ENCODE peak calls at places on chromosome 15, in seven cellular contexts. Q is uterus, C is A549, B is right lobe of liver, P is vagina, G is heart left ventricle, H is IMR-90. K is an unnamed sample.

GRCh38 chr15:27250223-27250622 is 279.2 kb downstream of the GABRG3 start:
- DNase-seq in Q (no peak), C (no peak), B (no peak), P (no peak), G (no peak), H (no peak), K (no peak)

GRCh38 chr15:70584838-70585706 is 178.3 kb downstream of the UACA start:
- DNase-seq in Q (no peak), C (peak; percentile 77), B (peak; percentile 37), P (peak; percentile 80), G (no peak), H (peak; percentile 24), K (peak; percentile 29)

GRCh38 chr15:85865070-85865684 is 70.5 kb upstream of the KLHL25 start:
- DNase-seq in Q (peak; percentile 46), C (peak; percentile 80), B (no peak), P (no peak), G (no peak), H (peak; percentile 48), K (no peak)

GRCh38 chr15:76954744-76955143 is 23.2 kb downstream of the RCN2 start:
- DNase-seq in Q (no peak), C (no peak), B (no peak), P (no peak), G (no peak), H (peak; percentile 13), K (no peak)

GRCh38 chr15:60414016-60414682 is 16.4 kb upstream of the ANXA2 start:
- DNase-seq in Q (no peak), C (no peak), B (no peak), P (no peak), G (no peak), H (peak; percentile 78), K (no peak)

GRCh38 chr15:68583321-68583720 is 4.5 kb downstream of the CORO2B start:
- DNase-seq in Q (no peak), C (no peak), B (no peak), P (no peak), G (no peak), H (no peak), K (no peak)

GRCh38 chr15:73029003-73029527 is 23.2 kb upstream of the NEO1 start:
- DNase-seq in Q (no peak), C (no peak), B (no peak), P (peak; percentile 20), G (no peak), H (no peak), K (no peak)

GRCh38 chr15:89972085-89972484 is 29.0 kb upstream of the ZNF710 start:
- DNase-seq in Q (no peak), C (no peak), B (no peak), P (no peak), G (no peak), H (no peak), K (no peak)

GRCh38 chr15:94414921-94415320 is 183.6 kb downstream of the MCTP2 start:
- DNase-seq in Q (no peak), C (no peak), B (no peak), P (no peak), G (no peak), H (no peak), K (no peak)

GRCh38 chr15:74584779-74585178 is 30.9 kb upstream of the CLK3 start:
- DNase-seq in Q (no peak), C (no peak), B (no peak), P (no peak), G (no peak), H (no peak), K (peak; percentile 40)

GRCh38 chr15:41698779-41699178 is 38.6 kb downstream of the MGA start:
- DNase-seq in Q (no peak), C (no peak), B (no peak), P (no peak), G (no peak), H (peak; percentile 70), K (no peak)

GRCh38 chr15:45088801-45089711 is 24.9 kb downstream of the DUOX2 start:
- DNase-seq in Q (no peak), C (no peak), B (no peak), P (no peak), G (no peak), H (no peak), K (no peak)

GRCh38 chr15:66362776-66363175 is 6.3 kb upstream of the TIPIN start:
- DNase-seq in Q (no peak), C (no peak), B (no peak), P (no peak), G (no peak), H (no peak), K (no peak)

GRCh38 chr15:69125236-69125635 is 35.2 kb upstream of the GLCE start:
- DNase-seq in Q (no peak), C (no peak), B (no peak), P (no peak), G (no peak), H (no peak), K (no peak)

GRCh38 chr15:85494035-85494793 is 113.8 kb downstream of the AKAP13 start:
- DNase-seq in Q (no peak), C (peak; percentile 92), B (no peak), P (no peak), G (no peak), H (peak; percentile 95), K (no peak)

GRCh38 chr15:62528505-62528904 is 363.4 kb upstream of the C2CD4B start:
- DNase-seq in Q (no peak), C (no peak), B (no peak), P (no peak), G (no peak), H (no peak), K (no peak)

GRCh38 chr15:78739996-78740903 is 71.0 kb downstream of the ADAMTS7 start:
- DNase-seq in Q (no peak), C (no peak), B (peak; percentile 80), P (peak; percentile 65), G (no peak), H (peak; percentile 23), K (peak; percentile 67)

GRCh38 chr15:36557364-36557763 is 22.1 kb upstream of the CDIN1 start:
- DNase-seq in Q (no peak), C (no peak), B (no peak), P (no peak), G (no peak), H (no peak), K (no peak)

GRCh38 chr15:67164811-67165652 is 89.4 kb downstream of the AAGAB start:
- DNase-seq in Q (peak; percentile 17), C (no peak), B (no peak), P (no peak), G (peak; percentile 66), H (peak; percentile 70), K (no peak)

GRCh38 chr15:84601555-84601838 is 688 bp downstream of the ZSCAN2 start:
- DNase-seq in Q (no peak), C (no peak), B (no peak), P (no peak), G (no peak), H (no peak), K (no peak)

GRCh38 chr15:73950479-73951043 is 24.3 kb downstream of the LOXL1 start:
- DNase-seq in Q (no peak), C (no peak), B (no peak), P (no peak), G (no peak), H (no peak), K (no peak)

GRCh38 chr15:76973362-76973743 is 21.6 kb upstream of the PSTPIP1 start:
- DNase-seq in Q (no peak), C (no peak), B (no peak), P (peak; percentile 47), G (peak; percentile 65), H (peak; percentile 20), K (peak; percentile 14)

DNA sequence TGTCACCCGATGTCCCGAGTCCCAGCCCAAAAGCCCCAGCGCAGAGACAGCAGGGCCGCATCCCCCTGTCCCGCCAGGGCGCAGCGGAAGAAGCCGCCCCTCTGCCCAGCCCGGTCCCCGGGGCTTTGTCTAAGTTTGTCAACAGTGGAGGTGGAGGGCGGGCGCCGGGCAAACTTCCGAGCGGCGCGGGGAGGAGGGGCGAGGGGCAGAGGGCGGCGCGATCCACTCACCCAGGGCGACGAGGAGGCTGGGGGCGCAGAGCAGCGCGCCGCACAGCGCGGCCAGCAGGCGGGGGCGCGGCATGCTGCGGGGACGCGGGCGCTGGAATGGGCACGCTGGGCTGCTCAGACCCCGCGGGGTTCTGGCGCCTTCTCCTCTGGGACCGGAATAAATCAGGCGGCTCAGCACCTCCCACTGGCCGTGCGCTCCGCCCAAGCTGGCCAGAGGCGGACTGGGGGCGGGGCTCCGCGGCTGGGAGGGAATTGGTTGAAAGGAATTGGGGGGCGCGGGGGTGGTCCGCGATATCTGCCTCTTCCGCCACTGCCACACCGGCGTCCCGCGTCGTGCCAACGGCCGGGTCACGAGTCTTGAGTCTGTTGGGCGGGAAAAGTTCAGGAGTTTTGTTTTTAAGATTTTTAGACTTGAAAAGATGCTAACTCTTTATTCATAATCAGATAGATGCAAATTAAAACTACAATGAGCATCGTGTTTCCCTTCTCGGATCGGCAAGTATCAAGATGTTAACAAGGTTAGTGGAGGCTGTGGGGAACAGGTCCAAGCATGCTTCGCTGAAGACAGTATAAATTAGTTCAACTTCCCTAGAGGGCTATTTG is at the start of gene MFGE8:
- DNase-seq in Q (peak; percentile 87), C (peak; percentile 87), B (peak; percentile 76), P (no peak), G (peak; percentile 87), H (peak; percentile 72), K (peak; percentile 67)
- TF ChIP-seq POLR2A in Q (peak; percentile 75), C (peak; percentile 96), B (peak; percentile 80), P (peak; percentile 69), G (peak; percentile 99), H (peak; percentile 96), K (peak; percentile 18)

GRCh38 chr15:43824302-43825246 is at the start of gene MFAP1:
- DNase-seq in Q (peak; percentile 92), C (peak; percentile 90), B (peak; percentile 96), P (peak; percentile 97), G (peak; percentile 96), H (peak; percentile 99), K (peak; percentile 97)
- TF ChIP-seq POLR2A in Q (peak; percentile 69), C (peak; percentile 66), B (peak; percentile 86), P (peak; percentile 62), G (peak; percentile 78), H (peak; percentile 98), K (peak; percentile 98)

GRCh38 chr15:37880009-37880834 is 54.2 kb upstream of the TMCO5A start:
- DNase-seq in Q (no peak), C (peak; percentile 0), B (no peak), P (no peak), G (no peak), H (peak; percentile 75), K (peak; percentile 42)
- TF ChIP-seq POLR2A in Q (no peak), C (no peak), B (no peak), P (no peak), G (no peak), H (no peak), K (no peak)

GRCh38 chr15:100918034-100918689 is 995 bp upstream of the LRRK1 start:
- DNase-seq in Q (peak; percentile 74), C (peak; percentile 97), B (peak; percentile 73), P (no peak), G (peak; percentile 80), H (peak; percentile 62), K (peak; percentile 74)

GRCh38 chr15:100922192-100923040 is 3.3 kb downstream of the LRRK1 start:
- DNase-seq in Q (no peak), C (no peak), B (peak; percentile 33), P (no peak), G (no peak), H (no peak), K (no peak)

GRCh38 chr15:100919481-100920405 is 586 bp downstream of the LRRK1 start:
- DNase-seq in Q (peak; percentile 34), C (peak; percentile 61), B (peak; percentile 47), P (peak; percentile 86), G (no peak), H (peak; percentile 19), K (no peak)

GRCh38 chr15:100920516-100921135 is 1.5 kb downstream of the LRRK1 start:
- DNase-seq in Q (no peak), C (no peak), B (peak; percentile 36), P (peak; percentile 81), G (no peak), H (no peak), K (no peak)

GRCh38 chr15:100918690-100919480 is at the start of gene LRRK1:
- DNase-seq in Q (peak; percentile 43), C (peak; percentile 52), B (peak; percentile 46), P (peak; percentile 81), G (peak; percentile 52), H (peak; percentile 40), K (no peak)
- TF ChIP-seq POLR2A in Q (no peak), C (peak; percentile 58), B (peak; percentile 19), P (peak; percentile 16), G (no peak), H (no peak), K (no peak)

K was measured in erythroblast.